ENCODE peak calls at places on chromosomes 2 and 18, in six cellular contexts. I is HCT116, C is K562, Q is HepG2, K is GM12878, D is H1. Z is an unnamed sample.
A peak's percentile ranks its signal among the peaks of the same experiment; 100 is the strongest.

GRCh38 chr2:54667726-54668650 is 55.5 kb upstream of the EML6 start:
- DNase-seq in I (no peak), C (no peak), Q (no peak), K (no peak), D (no peak), Z (no peak)

GRCh38 chr2:223758131-223758840 is 79.1 kb downstream of the AP1S3 start:
- DNase-seq in I (no peak), C (no peak), Q (no peak), K (no peak), D (no peak), Z (no peak)

GRCh38 chr2:187546762-187547333 is 7.4 kb downstream of the TFPI start:
- DNase-seq in I (no peak), C (no peak), Q (no peak), K (no peak), D (no peak), Z (no peak)

GRCh38 chr18:65955747-65956146 is 204.9 kb downstream of the CDH7 start:
- DNase-seq in I (no peak), C (no peak), Q (no peak), K (no peak), D (no peak), Z (no peak)

GRCh38 chr18:13566941-13567762 is 159.2 kb downstream of the FAM210A start:
- DNase-seq in I (no peak), C (no peak), Q (no peak), K (peak; percentile 89), D (no peak), Z (no peak)

GRCh38 chr2:23993736-23994269 is 16.1 kb upstream of the MFSD2B start:
- DNase-seq in I (no peak), C (no peak), Q (no peak), K (no peak), D (no peak), Z (no peak)

GRCh38 chr18:79395761-79396404 is at the start of gene NFATC1:
- DNase-seq in I (no peak), C (peak; percentile 75), Q (no peak), K (no peak), D (peak; percentile 79), Z (peak; percentile 42)

GRCh38 chr2:72149556-72150156 is 2.0 kb upstream of the CYP26B1 start:
- DNase-seq in I (no peak), C (no peak), Q (no peak), K (no peak), D (no peak), Z (no peak)

GRCh38 chr2:236613607-236614006 is 44.0 kb downstream of the ACKR3 start:
- DNase-seq in I (no peak), C (no peak), Q (no peak), K (no peak), D (no peak), Z (no peak)

GRCh38 chr2:75200140-75200985 is 1.0 kb upstream of the TACR1 start:
- DNase-seq in I (no peak), C (no peak), Q (no peak), K (no peak), D (peak; percentile 72), Z (no peak)

GRCh38 chr2:199940373-199940772 is 14.9 kb downstream of the TYW5 start:
- DNase-seq in I (peak; percentile 21), C (no peak), Q (peak; percentile 40), K (no peak), D (no peak), Z (no peak)

GRCh38 chr2:179179719-179180118 is 84.9 kb downstream of the SESTD1 start:
- DNase-seq in I (no peak), C (no peak), Q (no peak), K (no peak), D (no peak), Z (no peak)

GRCh38 chr18:28002841-28003240 is 174.1 kb downstream of the CDH2 start:
- DNase-seq in I (no peak), C (no peak), Q (no peak), K (no peak), D (no peak), Z (no peak)

GRCh38 chr18:55586841-55587240 is 1.2 kb downstream of the TCF4 start:
- DNase-seq in I (no peak), C (no peak), Q (no peak), K (no peak), D (no peak), Z (no peak)

GRCh38 chr18:25454270-25454659 is 102.3 kb upstream of the ZNF521 start:
- DNase-seq in I (no peak), C (no peak), Q (no peak), K (no peak), D (no peak), Z (no peak)

GRCh38 chr2:189407161-189407943 is 33.9 kb upstream of the WDR75 start:
- DNase-seq in I (no peak), C (no peak), Q (no peak), K (no peak), D (no peak), Z (no peak)
- H3K4me3 ChIP-seq in I (no peak overlapping the region), C (no peak overlapping the region), Q (no peak overlapping the region), K (no peak overlapping the region), D (no peak overlapping the region), Z (no peak overlapping the region)

GRCh38 chr2:230868947-230869690 is 4.4 kb downstream of the ITM2C start:
- DNase-seq in I (no peak), C (no peak), Q (no peak), K (no peak), D (peak; percentile 53), Z (no peak)
- H3K4me1 ChIP-seq in I (peaks cover 25% of the 10 kb centered on the region), C (no peaks in the 10 kb centered on the region), Q (peaks cover 26% of the 10 kb centered on the region), K (peaks cover 58% of the 10 kb centered on the region), D (peaks cover 17% of the 10 kb centered on the region), Z (peaks cover 58% of the 10 kb centered on the region)

GRCh38 chr2:43188561-43189386 is 37.6 kb downstream of the ZFP36L2 start:
- DNase-seq in I (no peak), C (no peak), Q (no peak), K (no peak), D (no peak), Z (no peak)

GRCh38 chr2:43186321-43186678 is 40.1 kb downstream of the ZFP36L2 start:
- DNase-seq in I (no peak), C (no peak), Q (no peak), K (no peak), D (no peak), Z (no peak)

GRCh38 chr2:43184339-43184895 is 42.0 kb downstream of the ZFP36L2 start:
- DNase-seq in I (peak; percentile 93), C (peak; percentile 74), Q (peak; percentile 94), K (no peak), D (no peak), Z (no peak)

GRCh38 chr2:43185146-43185545 is 41.3 kb downstream of the ZFP36L2 start:
- DNase-seq in I (peak; percentile 69), C (no peak), Q (no peak), K (no peak), D (no peak), Z (no peak)

GRCh38 chr2:43186679-43187374 is 39.6 kb downstream of the ZFP36L2 start:
- DNase-seq in I (no peak), C (peak; percentile 50), Q (peak; percentile 78), K (no peak), D (no peak), Z (peak; percentile 86)
- TF ChIP-seq ZNF274 in I (no peak), C (no peak), Q (peak; percentile 50), K (no peak), D (no peak), Z (no peak)

DNA sequence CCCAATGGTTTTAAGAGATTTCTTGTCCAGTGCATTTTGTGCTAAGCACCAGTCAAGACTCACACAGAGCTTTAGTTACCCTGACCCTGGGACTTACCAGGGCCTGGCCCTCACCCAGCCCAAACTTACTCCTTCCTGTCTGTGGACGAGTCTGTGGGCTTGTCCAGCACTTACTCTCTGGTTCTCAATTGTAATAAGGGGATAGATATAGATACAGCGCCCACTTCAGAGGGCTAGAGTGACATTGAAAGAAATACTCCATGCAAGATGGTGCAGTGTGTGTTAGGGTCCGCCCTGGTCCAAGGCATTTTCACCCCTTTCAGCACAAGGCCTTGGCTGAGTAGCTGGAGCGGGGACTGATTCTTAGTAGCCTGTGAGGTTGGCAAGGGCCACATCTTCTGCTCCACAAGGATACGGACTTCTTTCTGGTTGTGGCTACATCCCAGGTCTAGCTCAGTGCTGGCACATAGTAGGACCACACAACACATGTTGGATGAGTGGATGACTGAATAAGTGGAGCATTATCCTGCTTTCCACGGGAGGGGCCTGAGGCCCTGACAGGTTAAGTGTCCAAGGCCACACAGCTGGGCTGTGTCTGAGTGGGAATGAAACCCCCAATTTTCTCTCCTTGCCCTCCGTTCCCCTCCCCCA is 3.8 kb upstream of the ARID5A start:
- DNase-seq in I (no peak), C (no peak), Q (no peak), K (no peak), D (no peak), Z (no peak)
- H3K4me3 ChIP-seq in I (peak overlapping the region; percentile 57), C (no peak overlapping the region), Q (no peak overlapping the region), K (no peak overlapping the region), D (no peak overlapping the region), Z (no peak overlapping the region)

GRCh38 chr2:216316743-216317142 is 55.5 kb downstream of the MARCHF4 start:
- DNase-seq in I (no peak), C (no peak), Q (no peak), K (no peak), D (no peak), Z (no peak)

GRCh38 chr2:216315817-216316603 is 56.3 kb downstream of the MARCHF4 start:
- DNase-seq in I (peak; percentile 71), C (no peak), Q (no peak), K (no peak), D (no peak), Z (peak; percentile 47)

GRCh38 chr2:216319771-216320170 is 52.5 kb downstream of the MARCHF4 start:
- DNase-seq in I (no peak), C (no peak), Q (no peak), K (no peak), D (no peak), Z (peak; percentile 82)

GRCh38 chr2:216318470-216318869 is 53.8 kb downstream of the MARCHF4 start:
- DNase-seq in I (no peak), C (no peak), Q (no peak), K (no peak), D (no peak), Z (no peak)

DNA sequence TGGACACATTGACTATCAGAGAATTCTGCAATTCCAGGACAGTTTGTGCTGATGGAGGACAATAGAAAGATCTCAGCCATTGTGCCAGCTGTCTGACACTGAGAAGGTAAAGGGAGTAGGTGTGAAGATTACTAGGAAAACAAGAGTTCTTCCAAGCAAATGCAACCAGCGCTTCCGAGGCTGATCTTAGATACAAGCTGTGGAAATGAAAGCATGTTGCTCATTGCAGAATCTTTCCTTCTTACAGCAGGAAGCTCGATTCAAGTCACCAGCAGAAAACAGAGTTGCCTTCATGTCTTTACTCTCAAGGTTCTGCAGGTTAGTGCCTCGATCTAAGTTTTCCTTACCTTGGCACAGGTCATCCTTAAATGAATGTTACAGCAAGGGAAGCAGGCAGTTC is 54.5 kb downstream of the MARCHF4 start:
- DNase-seq in I (no peak), C (no peak), Q (no peak), K (no peak), D (no peak), Z (no peak)
- H3K4me1 ChIP-seq in I (peaks cover 22% of the 10 kb centered on the region), C (no peaks in the 10 kb centered on the region), Q (no peaks in the 10 kb centered on the region), K (no peaks in the 10 kb centered on the region), D (peaks cover 12% of the 10 kb centered on the region), Z (peaks cover 2% of the 10 kb centered on the region)

Z was measured in NT2/D1.